ENCODE peak calls at places on chromosomes 11 and 22, in seven cellular contexts. One of them, this sample, is unnamed.

GRCh38 chr11:27241316-27242122 is 121.5 kb downstream of the CCDC34 start:
- DNase-seq in nephron progenitor cell: no peak
- DNase-seq in right atrium auricular region: no peak
- DNase-seq in kidney: no peak
- DNase-seq in DND-41: no peak
- DNase-seq in astrocyte: peak
- DNase-seq in neural crest cell: no peak
- DNase-seq in this sample: no peak

GRCh38 chr11:88345408-88345807 is 7.9 kb upstream of the CTSC start:
- DNase-seq in nephron progenitor cell: no peak
- DNase-seq in right atrium auricular region: no peak
- DNase-seq in kidney: no peak
- DNase-seq in DND-41: no peak
- DNase-seq in astrocyte: peak
- DNase-seq in neural crest cell: no peak
- DNase-seq in this sample: peak

GRCh38 chr22:48786679-48786996 is 1041.0 kb downstream of the BRD1 start:
- DNase-seq in nephron progenitor cell: no peak
- DNase-seq in right atrium auricular region: no peak
- DNase-seq in kidney: no peak
- DNase-seq in DND-41: no peak
- DNase-seq in astrocyte: no peak
- DNase-seq in neural crest cell: no peak
- DNase-seq in this sample: no peak

GRCh38 chr22:39135092-39135896 is 17.2 kb downstream of the CBX7 start:
- DNase-seq in nephron progenitor cell: peak
- DNase-seq in right atrium auricular region: no peak
- DNase-seq in kidney: no peak
- DNase-seq in DND-41: peak
- DNase-seq in astrocyte: no peak
- DNase-seq in neural crest cell: peak
- DNase-seq in this sample: peak

GRCh38 chr22:31230871-31231621 is 18.9 kb downstream of the LIMK2 start:
- DNase-seq in nephron progenitor cell: peak
- DNase-seq in right atrium auricular region: no peak
- DNase-seq in kidney: no peak
- DNase-seq in DND-41: peak
- DNase-seq in astrocyte: peak
- DNase-seq in neural crest cell: no peak
- DNase-seq in this sample: peak

GRCh38 chr22:42856179-42856864 is 751 bp downstream of the ARFGAP3 start:
- DNase-seq in nephron progenitor cell: peak
- DNase-seq in right atrium auricular region: peak
- DNase-seq in kidney: peak
- DNase-seq in DND-41: peak
- DNase-seq in astrocyte: no peak
- DNase-seq in neural crest cell: no peak
- DNase-seq in this sample: peak

GRCh38 chr22:37032134-37032534 is 12.6 kb downstream of the MPST start:
- DNase-seq in nephron progenitor cell: no peak
- DNase-seq in right atrium auricular region: no peak
- DNase-seq in kidney: no peak
- DNase-seq in DND-41: no peak
- DNase-seq in astrocyte: no peak
- DNase-seq in neural crest cell: no peak
- DNase-seq in this sample: no peak

GRCh38 chr11:70141490-70142014 is 61.5 kb upstream of the FADD start:
- DNase-seq in nephron progenitor cell: no peak
- DNase-seq in right atrium auricular region: no peak
- DNase-seq in kidney: no peak
- DNase-seq in DND-41: no peak
- DNase-seq in astrocyte: no peak
- DNase-seq in neural crest cell: no peak
- DNase-seq in this sample: peak

GRCh38 chr22:49152930-49153770 is 674.5 kb downstream of the BRD1 start:
- DNase-seq in nephron progenitor cell: no peak
- DNase-seq in right atrium auricular region: no peak
- DNase-seq in kidney: no peak
- DNase-seq in DND-41: no peak
- DNase-seq in astrocyte: no peak
- DNase-seq in neural crest cell: no peak
- DNase-seq in this sample: no peak

GRCh38 chr11:66708701-66709100 is 20.3 kb downstream of the SPTBN2 start:
- DNase-seq in nephron progenitor cell: no peak
- DNase-seq in right atrium auricular region: no peak
- DNase-seq in kidney: no peak
- DNase-seq in DND-41: no peak
- DNase-seq in astrocyte: no peak
- DNase-seq in neural crest cell: no peak
- DNase-seq in this sample: no peak

GRCh38 chr11:120146413-120147093 is 8.6 kb upstream of the TRIM29 start:
- DNase-seq in nephron progenitor cell: no peak
- DNase-seq in right atrium auricular region: peak
- DNase-seq in kidney: no peak
- DNase-seq in DND-41: no peak
- DNase-seq in astrocyte: no peak
- DNase-seq in neural crest cell: no peak
- DNase-seq in this sample: no peak

GRCh38 chr11:113365895-113366294 is 21.7 kb upstream of the ANKK1 start:
- DNase-seq in nephron progenitor cell: no peak
- DNase-seq in right atrium auricular region: no peak
- DNase-seq in kidney: no peak
- DNase-seq in DND-41: peak
- DNase-seq in astrocyte: no peak
- DNase-seq in neural crest cell: no peak
- DNase-seq in this sample: peak

GRCh38 chr11:69327741-69328191 is 33.8 kb downstream of the MYEOV start:
- DNase-seq in nephron progenitor cell: no peak
- DNase-seq in right atrium auricular region: peak
- DNase-seq in kidney: no peak
- DNase-seq in DND-41: no peak
- DNase-seq in astrocyte: no peak
- DNase-seq in neural crest cell: no peak
- DNase-seq in this sample: no peak

GRCh38 chr22:49925525-49926128 is 7.2 kb downstream of the CRELD2 start:
- DNase-seq in nephron progenitor cell: no peak
- DNase-seq in right atrium auricular region: no peak
- DNase-seq in kidney: peak
- DNase-seq in DND-41: peak
- DNase-seq in astrocyte: no peak
- DNase-seq in neural crest cell: no peak
- DNase-seq in this sample: peak

GRCh38 chr22:29122041-29122440 is 49.2 kb downstream of the KREMEN1 start:
- DNase-seq in nephron progenitor cell: no peak
- DNase-seq in right atrium auricular region: no peak
- DNase-seq in kidney: no peak
- DNase-seq in DND-41: no peak
- DNase-seq in astrocyte: no peak
- DNase-seq in neural crest cell: no peak
- DNase-seq in this sample: no peak

GRCh38 chr11:2198621-2199365 is 27.2 kb upstream of the TH start:
- DNase-seq in nephron progenitor cell: no peak
- DNase-seq in right atrium auricular region: no peak
- DNase-seq in kidney: peak
- DNase-seq in DND-41: no peak
- DNase-seq in astrocyte: no peak
- DNase-seq in neural crest cell: no peak
- DNase-seq in this sample: no peak

GRCh38 chr11:34525887-34526657 is 12.5 kb upstream of the ELF5 start:
- DNase-seq in nephron progenitor cell: no peak
- DNase-seq in right atrium auricular region: no peak
- DNase-seq in kidney: no peak
- DNase-seq in DND-41: no peak
- DNase-seq in astrocyte: no peak
- DNase-seq in neural crest cell: no peak
- DNase-seq in this sample: no peak

GRCh38 chr11:111820059-111820375 is 51.4 kb downstream of the ALG9 start:
- DNase-seq in nephron progenitor cell: no peak
- DNase-seq in right atrium auricular region: no peak
- DNase-seq in kidney: no peak
- DNase-seq in DND-41: no peak
- DNase-seq in astrocyte: no peak
- DNase-seq in neural crest cell: no peak
- DNase-seq in this sample: no peak

GRCh38 chr11:117070016-117070415 is 28.2 kb downstream of the SIK3 start:
- DNase-seq in nephron progenitor cell: no peak
- DNase-seq in right atrium auricular region: no peak
- DNase-seq in kidney: no peak
- DNase-seq in DND-41: no peak
- DNase-seq in astrocyte: peak
- DNase-seq in neural crest cell: no peak
- DNase-seq in this sample: no peak

GRCh38 chr11:13775471-13775870 is 107.0 kb downstream of the FAR1 start:
- DNase-seq in nephron progenitor cell: no peak
- DNase-seq in right atrium auricular region: no peak
- DNase-seq in kidney: no peak
- DNase-seq in DND-41: no peak
- DNase-seq in astrocyte: no peak
- DNase-seq in neural crest cell: no peak
- DNase-seq in this sample: no peak

GRCh38 chr11:13777341-13777985 is 109.0 kb downstream of the FAR1 start:
- DNase-seq in nephron progenitor cell: no peak
- DNase-seq in right atrium auricular region: no peak
- DNase-seq in kidney: no peak
- DNase-seq in DND-41: no peak
- DNase-seq in astrocyte: no peak
- DNase-seq in neural crest cell: no peak
- DNase-seq in this sample: no peak

GRCh38 chr11:13772223-13773046 is 104.0 kb downstream of the FAR1 start:
- DNase-seq in nephron progenitor cell: peak
- DNase-seq in right atrium auricular region: no peak
- DNase-seq in kidney: no peak
- DNase-seq in DND-41: no peak
- DNase-seq in astrocyte: peak
- DNase-seq in neural crest cell: peak
- DNase-seq in this sample: peak

GRCh38 chr11:13778345-13778744 is 109.9 kb downstream of the FAR1 start:
- DNase-seq in nephron progenitor cell: no peak
- DNase-seq in right atrium auricular region: no peak
- DNase-seq in kidney: no peak
- DNase-seq in DND-41: no peak
- DNase-seq in astrocyte: no peak
- DNase-seq in neural crest cell: no peak
- DNase-seq in this sample: no peak

GRCh38 chr11:13776134-13776815 is 107.8 kb downstream of the FAR1 start:
- DNase-seq in nephron progenitor cell: peak
- DNase-seq in right atrium auricular region: no peak
- DNase-seq in kidney: no peak
- DNase-seq in DND-41: no peak
- DNase-seq in astrocyte: no peak
- DNase-seq in neural crest cell: no peak
- DNase-seq in this sample: peak
- TF ChIP-seq CTCF in nephron progenitor cell: peak
- TF ChIP-seq CTCF in right atrium auricular region: no peak
- TF ChIP-seq CTCF in kidney: peak
- TF ChIP-seq CTCF in DND-41: peak
- TF ChIP-seq CTCF in astrocyte: peak
- TF ChIP-seq CTCF in neural crest cell: peak
- TF ChIP-seq CTCF in this sample: no peak

GRCh38 chr11:11988862-11989261 is 19.6 kb downstream of the DKK3 start:
- DNase-seq in nephron progenitor cell: no peak
- DNase-seq in right atrium auricular region: no peak
- DNase-seq in kidney: no peak
- DNase-seq in DND-41: no peak
- DNase-seq in astrocyte: no peak
- DNase-seq in neural crest cell: no peak
- DNase-seq in this sample: no peak
- TF ChIP-seq CTCF in nephron progenitor cell: no peak
- TF ChIP-seq CTCF in right atrium auricular region: no peak
- TF ChIP-seq CTCF in kidney: no peak
- TF ChIP-seq CTCF in DND-41: no peak
- TF ChIP-seq CTCF in astrocyte: peak
- TF ChIP-seq CTCF in neural crest cell: peak
- TF ChIP-seq CTCF in this sample: no peak

DNA sequence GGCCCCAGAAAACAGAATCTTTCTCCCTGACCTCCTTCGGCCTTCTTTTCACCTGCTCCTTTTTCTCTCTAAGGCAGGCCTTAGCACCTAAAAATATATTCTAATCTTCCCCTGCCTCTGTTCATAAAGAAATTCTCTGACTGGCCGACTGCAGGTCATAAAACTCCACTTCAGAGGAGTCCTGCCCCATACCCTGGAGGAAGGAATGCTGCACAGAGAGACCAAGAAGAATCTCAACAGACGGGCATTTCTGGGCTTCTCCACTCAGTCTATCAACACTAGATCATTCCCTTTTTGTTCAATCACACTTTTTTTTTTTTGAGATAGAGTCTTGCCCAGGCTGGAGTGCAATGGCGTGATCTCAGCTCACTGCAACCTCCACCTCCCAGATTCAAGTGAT is 19.7 kb upstream of the PGA3 start:
- DNase-seq in nephron progenitor cell: no peak
- DNase-seq in right atrium auricular region: no peak
- DNase-seq in kidney: no peak
- DNase-seq in DND-41: no peak
- DNase-seq in astrocyte: no peak
- DNase-seq in neural crest cell: no peak
- DNase-seq in this sample: no peak
- TF ChIP-seq CTCF in nephron progenitor cell: no peak
- TF ChIP-seq CTCF in right atrium auricular region: no peak
- TF ChIP-seq CTCF in kidney: no peak
- TF ChIP-seq CTCF in DND-41: no peak
- TF ChIP-seq CTCF in astrocyte: no peak
- TF ChIP-seq CTCF in neural crest cell: peak
- TF ChIP-seq CTCF in this sample: no peak

GRCh38 chr22:35407352-35407751 is 7.4 kb downstream of the MCM5 start:
- DNase-seq in nephron progenitor cell: no peak
- DNase-seq in right atrium auricular region: no peak
- DNase-seq in kidney: no peak
- DNase-seq in DND-41: no peak
- DNase-seq in astrocyte: no peak
- DNase-seq in neural crest cell: no peak
- DNase-seq in this sample: no peak

GRCh38 chr22:35410663-35411034 is 10.7 kb downstream of the MCM5 start:
- DNase-seq in nephron progenitor cell: no peak
- DNase-seq in right atrium auricular region: no peak
- DNase-seq in kidney: no peak
- DNase-seq in DND-41: no peak
- DNase-seq in astrocyte: no peak
- DNase-seq in neural crest cell: no peak
- DNase-seq in this sample: no peak

GRCh38 chr22:35413624-35414023 is 13.7 kb downstream of the MCM5 start:
- DNase-seq in nephron progenitor cell: no peak
- DNase-seq in right atrium auricular region: no peak
- DNase-seq in kidney: no peak
- DNase-seq in DND-41: no peak
- DNase-seq in astrocyte: no peak
- DNase-seq in neural crest cell: no peak
- DNase-seq in this sample: no peak

GRCh38 chr22:35409783-35410662 is 10.1 kb downstream of the MCM5 start:
- DNase-seq in nephron progenitor cell: no peak
- DNase-seq in right atrium auricular region: peak
- DNase-seq in kidney: no peak
- DNase-seq in DND-41: no peak
- DNase-seq in astrocyte: no peak
- DNase-seq in neural crest cell: no peak
- DNase-seq in this sample: peak

DNA sequence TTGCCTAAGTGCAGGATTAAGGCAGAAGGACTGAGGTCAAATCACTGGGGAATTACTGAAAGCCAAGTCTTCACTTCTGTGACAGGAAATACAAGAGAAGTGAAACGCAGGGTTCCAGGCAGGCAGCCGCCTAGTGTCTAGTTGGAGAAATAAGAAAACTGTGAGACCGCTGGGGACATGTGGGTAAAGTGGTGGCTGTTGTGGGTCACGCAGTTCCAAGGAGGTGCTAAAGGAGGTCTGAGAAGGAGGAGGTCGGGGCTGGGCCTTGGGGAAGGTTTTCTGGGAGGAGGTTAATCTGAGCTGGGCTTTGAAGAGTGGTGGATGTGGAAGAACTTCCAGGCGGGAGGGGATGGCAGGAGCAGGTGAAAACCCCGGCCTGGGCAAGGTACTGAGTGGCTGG is 11.2 kb downstream of the MCM5 start:
- DNase-seq in nephron progenitor cell: no peak
- DNase-seq in right atrium auricular region: no peak
- DNase-seq in kidney: no peak
- DNase-seq in DND-41: no peak
- DNase-seq in astrocyte: no peak
- DNase-seq in neural crest cell: no peak
- DNase-seq in this sample: no peak
- TF ChIP-seq CTCF in nephron progenitor cell: no peak
- TF ChIP-seq CTCF in right atrium auricular region: peak
- TF ChIP-seq CTCF in kidney: no peak
- TF ChIP-seq CTCF in DND-41: no peak
- TF ChIP-seq CTCF in astrocyte: no peak
- TF ChIP-seq CTCF in neural crest cell: no peak
- TF ChIP-seq CTCF in this sample: no peak